ENCODE peak calls at places on chromosome 7, in six cellular contexts. D, C, M, P, V and F are unnamed samples. For H3K4me1, the result is how much of the 10 kb centered on the place peaks cover.

GRCh38 chr7:39949980-39950472 is at the start of gene CDK13:
- DNase-seq in D (peak), C (peak), M (no peak), P (peak), V (peak), F (peak)

GRCh38 chr7:84144480-84144879 is 50.1 kb downstream of the SEMA3A start:
- DNase-seq in D (peak), C (no peak), M (no peak), P (no peak), V (no peak), F (peak)

GRCh38 chr7:31882187-31882586 is 188.0 kb downstream of the PDE1C start:
- DNase-seq in D (no peak), C (peak), M (peak), P (no peak), V (no peak), F (no peak)

GRCh38 chr7:40482794-40483374 is 348.1 kb downstream of the SUGCT start:
- DNase-seq in D (no peak), C (no peak), M (no peak), P (no peak), V (no peak), F (peak)

GRCh38 chr7:100034871-100035510 is 14.6 kb upstream of the ZSCAN21 start:
- DNase-seq in D (peak), C (no peak), M (no peak), P (no peak), V (peak), F (peak)

GRCh38 chr7:5237286-5237685 is 45.5 kb upstream of the SLC29A4 start:
- DNase-seq in D (peak), C (no peak), M (no peak), P (no peak), V (peak), F (peak)

GRCh38 chr7:97499204-97499603 is 232.7 kb upstream of the TAC1 start:
- DNase-seq in D (no peak), C (peak), M (peak), P (peak), V (peak), F (no peak)

GRCh38 chr7:112572669-112573301 is 92.0 kb downstream of the LSMEM1 start:
- DNase-seq in D (no peak), C (no peak), M (no peak), P (no peak), V (no peak), F (no peak)

GRCh38 chr7:137933270-137934017 is 68.4 kb downstream of the CREB3L2 start:
- DNase-seq in D (peak), C (no peak), M (no peak), P (no peak), V (peak), F (peak)

GRCh38 chr7:43929529-43930457 is 3.6 kb downstream of the UBE2D4 start:
- DNase-seq in D (no peak), C (no peak), M (no peak), P (no peak), V (no peak), F (no peak)

GRCh38 chr7:43391518-43391917 is 191.4 kb upstream of the STK17A start:
- DNase-seq in D (no peak), C (no peak), M (no peak), P (no peak), V (no peak), F (no peak)

GRCh38 chr7:27510550-27510949 is 152.1 kb downstream of the HIBADH start:
- DNase-seq in D (no peak), C (no peak), M (no peak), P (no peak), V (no peak), F (no peak)

GRCh38 chr7:67671006-67671405 is 674.4 kb downstream of the TYW1 start:
- DNase-seq in D (no peak), C (no peak), M (no peak), P (no peak), V (no peak), F (no peak)

GRCh38 chr7:2403718-2404648 is 572 bp downstream of the CHST12 start:
- DNase-seq in D (peak), C (no peak), M (no peak), P (peak), V (peak), F (peak)

GRCh38 chr7:25950488-25951413 is 201.2 kb upstream of the NFE2L3 start:
- DNase-seq in D (peak), C (peak), M (peak), P (peak), V (peak), F (peak)

GRCh38 chr7:74181821-74182220 is 7.7 kb downstream of the EIF4H start:
- DNase-seq in D (no peak), C (no peak), M (no peak), P (no peak), V (peak), F (no peak)

GRCh38 chr7:74180866-74181265 is 6.7 kb downstream of the EIF4H start:
- DNase-seq in D (peak), C (no peak), M (no peak), P (no peak), V (peak), F (no peak)

GRCh38 chr7:74179935-74180604 is 5.9 kb downstream of the EIF4H start:
- DNase-seq in D (no peak), C (no peak), M (no peak), P (no peak), V (no peak), F (no peak)

GRCh38 chr7:74176555-74176954 is 2.4 kb downstream of the EIF4H start:
- DNase-seq in D (no peak), C (no peak), M (no peak), P (no peak), V (no peak), F (no peak)

DNA sequence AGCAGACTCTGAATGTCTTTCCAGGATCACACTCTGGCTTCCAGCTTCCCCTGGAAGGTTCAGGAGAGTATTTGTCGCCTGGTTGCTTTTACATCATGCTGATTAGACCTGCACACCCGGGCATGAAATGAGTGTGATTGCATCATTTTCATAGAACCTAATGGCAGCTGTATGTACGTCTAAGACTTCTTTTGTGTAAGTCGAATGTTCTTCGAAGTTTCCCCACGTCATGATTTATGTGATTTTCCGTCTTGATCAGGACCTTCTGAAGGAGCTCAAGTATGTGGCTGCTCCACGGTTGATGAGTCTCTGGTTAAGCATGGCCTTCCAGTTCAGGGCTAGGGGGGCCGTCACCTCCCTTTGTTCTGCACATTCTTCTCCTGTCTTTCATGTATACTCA is 4.5 kb downstream of the EIF4H start:
- DNase-seq in D (peak), C (no peak), M (no peak), P (no peak), V (peak), F (peak)
- H3K4me1 ChIP-seq in D (under half), C (under half), M (under half), P (under half), V (under half), F (under half)

DNA sequence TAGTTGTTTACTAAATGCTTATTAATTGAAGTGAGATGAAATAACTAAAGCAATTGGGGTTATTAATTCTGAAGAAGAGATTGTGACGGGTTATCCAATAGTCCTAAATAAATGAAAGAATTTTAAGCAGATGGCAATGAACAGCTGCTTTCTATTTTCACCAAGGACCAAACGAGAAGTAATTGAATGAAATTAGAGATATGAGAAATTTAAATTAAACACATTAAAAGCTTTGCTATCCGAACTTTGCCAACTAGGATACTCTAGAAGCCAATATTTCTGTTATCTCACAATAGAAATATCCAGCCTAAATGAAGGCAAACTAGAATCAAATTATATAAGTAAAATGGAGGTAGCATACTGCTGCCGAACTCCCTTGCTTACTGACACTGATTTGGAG is 103.2 kb downstream of the GPR37 start:
- DNase-seq in D (no peak), C (no peak), M (no peak), P (no peak), V (no peak), F (no peak)
- H3K14ac ChIP-seq in D (no peak), C (no peak), M (no peak), P (no peak), V (no peak), F (no peak)

DNA sequence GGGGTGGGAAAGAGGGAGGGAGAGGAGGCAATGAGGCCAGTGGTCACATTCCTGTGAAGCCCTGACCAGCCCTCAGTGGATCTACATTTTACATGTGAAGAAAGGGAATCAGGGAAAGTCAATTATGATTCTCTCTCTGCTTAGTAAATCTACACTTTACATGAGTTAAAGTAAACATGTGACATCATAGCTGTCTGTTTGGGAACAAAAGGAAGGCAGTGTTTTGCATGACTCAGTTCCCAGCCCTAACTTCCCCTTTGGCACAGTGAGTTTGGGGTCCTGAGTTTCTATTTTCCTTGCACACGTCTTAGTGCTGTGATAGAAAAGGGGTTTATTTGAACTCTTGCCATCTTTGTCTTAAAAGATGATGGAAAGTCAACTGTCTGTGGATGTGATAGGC is 615.1 kb downstream of the SDK1 start:
- DNase-seq in D (peak), C (no peak), M (no peak), P (no peak), V (no peak), F (peak)
- H3K4me1 ChIP-seq in D (under half), C (under half), M (under half), P (under half), V (under half), F (under half)

DNA sequence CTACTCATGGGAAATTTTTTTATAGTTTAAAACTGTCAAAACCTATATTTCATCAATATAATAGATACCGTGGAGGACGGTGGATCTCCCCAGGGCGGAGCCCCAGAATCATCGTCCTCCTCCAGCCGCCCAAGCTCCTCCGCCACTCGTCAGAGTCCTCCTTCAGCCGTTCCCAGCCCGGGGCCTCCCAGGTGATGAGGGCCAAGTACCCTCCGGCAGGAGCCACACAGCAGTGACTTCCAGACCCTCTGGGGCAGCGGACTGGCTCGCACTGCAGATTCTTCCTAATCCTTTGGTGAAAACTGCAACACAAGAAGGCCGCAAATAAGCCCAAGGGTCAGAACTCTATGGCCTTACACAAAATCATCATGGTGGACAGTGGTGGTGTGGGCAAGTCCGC is 26.8 kb upstream of the ABCB5 start:
- DNase-seq in D (no peak), C (no peak), M (no peak), P (no peak), V (no peak), F (no peak)
- H3K14ac ChIP-seq in D (no peak), C (no peak), M (no peak), P (no peak), V (no peak), F (no peak)

GRCh38 chr7:101856488-101857357 is 39.3 kb downstream of the CUX1 start:
- DNase-seq in D (peak), C (peak), M (no peak), P (no peak), V (peak), F (peak)

GRCh38 chr7:101857358-101857794 is 40.0 kb downstream of the CUX1 start:
- DNase-seq in D (no peak), C (no peak), M (no peak), P (no peak), V (no peak), F (no peak)

GRCh38 chr7:101860316-101861222 is 43.1 kb downstream of the CUX1 start:
- DNase-seq in D (no peak), C (no peak), M (no peak), P (no peak), V (no peak), F (no peak)

GRCh38 chr7:101859411-101860106 is 42.1 kb downstream of the CUX1 start:
- DNase-seq in D (no peak), C (no peak), M (no peak), P (no peak), V (no peak), F (no peak)

DNA sequence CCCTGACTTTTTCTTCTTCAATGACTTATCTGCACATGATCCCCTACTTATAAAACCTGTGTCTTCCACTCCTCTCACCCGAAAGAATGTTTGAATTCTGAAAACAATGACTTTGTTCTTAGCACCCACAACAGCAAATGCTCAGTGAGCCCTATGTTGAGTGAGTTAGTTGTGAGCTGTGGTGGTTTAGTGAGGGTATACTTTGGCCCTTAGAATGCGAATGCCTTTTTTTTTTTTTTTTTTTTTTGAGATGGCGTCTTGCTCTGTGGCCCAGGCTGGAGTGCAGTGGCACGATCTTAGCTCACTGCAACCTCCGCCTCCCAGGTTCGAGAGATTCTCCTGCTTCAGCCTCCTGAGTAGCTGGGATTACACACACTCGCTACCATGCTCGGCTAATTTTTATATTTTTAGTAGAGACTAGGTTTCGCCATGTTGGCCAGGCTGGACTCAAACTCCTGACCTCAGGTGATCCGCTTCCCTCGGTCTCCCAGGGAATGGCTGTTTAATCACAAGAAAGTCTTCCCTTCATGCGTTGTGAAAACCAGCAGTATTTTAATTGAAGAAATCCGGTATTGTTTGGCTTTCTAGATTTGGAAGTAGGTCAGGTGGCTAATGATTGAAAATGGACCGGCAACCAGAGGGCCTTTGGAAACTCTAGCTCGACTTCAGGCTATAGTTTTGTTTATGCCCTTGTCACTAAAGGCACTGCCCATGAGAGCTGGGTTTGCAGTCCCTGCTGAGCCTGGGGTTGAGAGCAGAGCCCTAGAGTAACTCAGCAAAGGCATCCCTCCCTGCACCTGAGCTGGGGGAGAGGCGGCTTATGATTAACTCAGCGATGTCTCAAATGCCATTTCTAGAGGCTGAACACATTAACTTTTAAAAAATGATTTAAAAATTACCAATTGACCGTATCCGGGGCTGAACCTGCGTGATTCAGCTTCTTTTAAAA is 41.3 kb downstream of the CUX1 start:
- DNase-seq in D (no peak), C (no peak), M (no peak), P (no peak), V (no peak), F (no peak)
- H3K4me1 ChIP-seq in D (under half), C (under half), M (under half), P (under half), V (under half), F (under half)

GRCh38 chr7:24464846-24465245 is 108.4 kb upstream of the PALS2 start:
- DNase-seq in D (no peak), C (no peak), M (no peak), P (no peak), V (no peak), F (no peak)

GRCh38 chr7:24466109-24466768 is 107.0 kb upstream of the PALS2 start:
- DNase-seq in D (no peak), C (no peak), M (no peak), P (no peak), V (no peak), F (no peak)

GRCh38 chr7:24462984-24463383 is 110.3 kb upstream of the PALS2 start:
- DNase-seq in D (no peak), C (no peak), M (no peak), P (no peak), V (no peak), F (no peak)

GRCh38 chr7:24463474-24463873 is 109.8 kb upstream of the PALS2 start:
- DNase-seq in D (no peak), C (no peak), M (no peak), P (no peak), V (no peak), F (no peak)

GRCh38 chr7:24462117-24462516 is 111.1 kb upstream of the PALS2 start:
- DNase-seq in D (no peak), C (no peak), M (no peak), P (no peak), V (no peak), F (no peak)
- H3K14ac ChIP-seq in D (no peak), C (no peak), M (no peak), P (no peak), V (no peak), F (no peak)

DNA sequence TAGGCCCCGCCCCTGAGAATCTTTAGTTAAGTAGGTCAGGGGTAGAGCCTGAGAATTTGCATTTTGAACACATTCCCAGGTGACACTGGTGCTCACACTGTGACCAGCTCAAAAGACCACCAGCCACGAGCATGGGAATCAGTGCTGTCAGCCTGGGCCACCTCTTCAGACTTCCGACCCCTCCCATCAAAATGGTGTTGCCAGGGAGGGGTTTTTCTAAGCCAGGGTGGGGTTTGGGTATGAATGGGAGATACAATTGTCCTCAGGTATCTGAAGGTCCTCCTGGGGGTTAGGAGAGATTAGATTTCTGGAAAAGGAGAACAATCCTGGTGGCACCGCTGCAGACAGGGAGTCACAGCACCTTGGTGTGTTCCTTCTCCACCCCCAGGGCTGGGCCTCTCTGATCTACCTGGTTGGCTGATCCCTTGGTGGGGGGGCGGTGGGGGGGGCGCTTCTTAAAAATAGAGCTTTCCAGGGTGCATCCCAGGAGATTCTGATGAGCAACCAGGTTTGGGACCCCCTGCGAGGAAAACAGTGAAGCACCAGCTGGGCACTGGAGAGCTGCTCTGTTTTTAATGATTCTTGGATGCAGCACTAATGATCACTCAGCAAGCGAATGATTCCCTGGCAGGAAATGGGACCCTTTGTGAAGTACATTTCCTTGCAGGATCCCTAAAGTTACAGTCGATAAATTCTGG is 111.4 kb upstream of the ANLN start:
- DNase-seq in D (no peak), C (no peak), M (no peak), P (no peak), V (no peak), F (no peak)
- H3K4me1 ChIP-seq in D (under half), C (under half), M (half or more), P (under half), V (under half), F (under half)

GRCh38 chr7:81534996-81535395 is 234.9 kb downstream of the HGF start:
- DNase-seq in D (peak), C (no peak), M (no peak), P (no peak), V (no peak), F (no peak)

GRCh38 chr7:81529785-81530184 is 240.1 kb downstream of the HGF start:
- DNase-seq in D (no peak), C (no peak), M (no peak), P (no peak), V (no peak), F (no peak)

GRCh38 chr7:81534446-81534845 is 235.4 kb downstream of the HGF start:
- DNase-seq in D (no peak), C (no peak), M (no peak), P (no peak), V (no peak), F (no peak)
- H3K14ac ChIP-seq in D (no peak), C (no peak), M (no peak), P (no peak), V (no peak), F (no peak)

DNA sequence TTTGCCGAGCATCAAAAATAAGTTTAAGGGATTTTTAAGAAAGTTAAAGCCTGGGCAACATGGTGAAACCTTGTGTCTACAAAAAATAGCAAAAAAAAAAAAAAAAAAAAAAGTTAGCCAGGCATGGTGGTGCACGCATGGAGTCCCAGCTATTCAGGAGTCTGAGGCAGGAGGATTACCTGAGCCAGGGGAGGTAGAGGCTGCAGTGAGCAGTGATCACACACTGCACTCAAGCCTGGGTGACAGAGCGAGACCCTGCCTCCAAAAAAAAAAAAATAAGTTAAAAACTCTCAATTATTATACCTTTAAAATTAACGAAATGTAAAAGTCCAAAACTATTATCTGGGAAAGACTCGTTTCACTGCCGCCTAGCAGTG is 35.0 kb upstream of the DAGLB start:
- DNase-seq in D (no peak), C (no peak), M (no peak), P (no peak), V (no peak), F (no peak)
- H3K4me1 ChIP-seq in D (under half), C (under half), M (under half), P (under half), V (under half), F (under half)